ENCODE peak calls at places on chromosomes 4 and X, in eight cellular contexts. X, B, A, F, N, V, S and D are unnamed samples.

GRCh38 chr4:61199869-61200194 is 294 bp upstream of the ADGRL3 start:
- DNase-seq in F (no peak), V (no peak), N (no peak), X (no peak), S (no peak), A (no peak), B (no peak), D (no peak)

GRCh38 chr4:46329118-46329976 is 60.6 kb downstream of the GABRA2 start:
- DNase-seq in V (no peak), N (no peak), X (peak; percentile 54), F (no peak), B (peak; percentile 39), A (no peak), S (peak; percentile 11), D (no peak)

GRCh38 chr4:4269856-4270255 is 20.1 kb downstream of the LYAR start:
- DNase-seq in F (no peak), N (no peak), B (no peak), S (no peak), A (peak; percentile 4), X (no peak), V (no peak), D (no peak)

GRCh38 chr4:82984459-82984858 is 26.2 kb downstream of the LIN54 start:
- DNase-seq in A (no peak), B (no peak), F (no peak), V (no peak), S (no peak), N (no peak), X (no peak), D (no peak)

GRCh38 chr4:128334256-128334655 is 46.6 kb upstream of the PGRMC2 start:
- DNase-seq in V (no peak), X (no peak), B (no peak), A (no peak), F (no peak), N (no peak), S (no peak), D (no peak)

GRCh38 chr4:19123681-19124080 is 1102.1 kb upstream of the LCORL start:
- DNase-seq in N (no peak), A (no peak), X (no peak), S (no peak), V (no peak), F (no peak), B (no peak), D (no peak)

GRCh38 chrX:150856785-150857184 is 41.7 kb downstream of the CD99L2 start:
- DNase-seq in F (no peak), N (no peak), V (no peak), X (no peak), A (no peak), S (no peak), B (no peak), D (no peak)

GRCh38 chr4:71456841-71457240 is 118.0 kb downstream of the SLC4A4 start:
- DNase-seq in X (no peak), V (no peak), F (no peak), N (no peak), S (peak; percentile 13), B (peak; percentile 1), A (no peak), D (no peak)

GRCh38 chr4:77009511-77010120 is 60.1 kb downstream of the SEPTIN11 start:
- DNase-seq in A (no peak), F (no peak), V (no peak), X (no peak), S (no peak), N (no peak), B (no peak), D (no peak)

GRCh38 chr4:118939169-118939779 is 50.6 kb downstream of the SYNPO2 start:
- DNase-seq in X (no peak), A (no peak), F (no peak), B (no peak), N (no peak), S (no peak), V (no peak), D (no peak)

GRCh38 chr4:118931791-118932190 is 43.1 kb downstream of the SYNPO2 start:
- DNase-seq in A (no peak), X (no peak), V (no peak), N (no peak), F (no peak), S (no peak), B (no peak), D (no peak)

GRCh38 chr4:118936406-118936805 is 47.8 kb downstream of the SYNPO2 start:
- DNase-seq in A (no peak), S (no peak), F (no peak), X (no peak), N (no peak), B (no peak), V (no peak), D (no peak)

GRCh38 chr4:118941149-118941548 is 52.5 kb downstream of the SYNPO2 start:
- DNase-seq in V (no peak), A (no peak), B (no peak), S (peak; percentile 51), N (no peak), F (no peak), X (no peak), D (no peak)

GRCh38 chr4:118935819-118936218 is 47.2 kb downstream of the SYNPO2 start:
- DNase-seq in B (no peak), N (no peak), A (no peak), S (no peak), V (no peak), F (no peak), X (no peak), D (no peak)
- TF ChIP-seq CTCF in B (no peak), N (no peak), A (no peak), S (no peak), V (no peak), F (no peak), X (no peak), D (no peak)

DNA sequence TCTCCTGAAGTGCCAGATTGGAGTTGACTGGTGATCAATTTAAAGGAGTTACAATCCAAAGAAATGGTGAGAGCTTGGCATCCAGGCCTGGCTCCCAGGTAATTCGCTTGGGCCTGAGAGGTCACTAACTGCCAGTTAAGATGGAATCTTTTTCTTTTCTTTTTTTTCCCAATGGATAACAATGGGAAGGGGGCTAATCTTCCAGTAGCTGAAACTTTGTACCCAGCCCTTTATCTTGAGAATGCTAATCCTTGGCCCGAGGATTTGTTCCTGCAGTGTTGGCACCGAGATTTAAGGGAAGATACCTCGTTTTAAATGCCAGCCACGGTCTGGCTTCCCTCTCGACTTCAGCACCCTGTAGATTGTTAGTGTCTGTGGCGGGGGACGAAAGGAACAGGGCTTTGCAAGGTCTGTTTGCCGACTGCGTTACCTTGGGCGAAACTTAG is 13.4 kb upstream of the PITX2 start:
- DNase-seq in A (no peak), V (no peak), B (no peak), X (no peak), S (no peak), N (no peak), F (no peak), D (no peak)
- H3K9me3 ChIP-seq in A (peaks cover 12% of the 10 kb centered on the region), V (no peaks in the 10 kb centered on the region), B (no peaks in the 10 kb centered on the region), X (no peaks in the 10 kb centered on the region), S (no peaks in the 10 kb centered on the region), N (peaks cover 5% of the 10 kb centered on the region), F (no peaks in the 10 kb centered on the region), D (no peaks in the 10 kb centered on the region)

DNA sequence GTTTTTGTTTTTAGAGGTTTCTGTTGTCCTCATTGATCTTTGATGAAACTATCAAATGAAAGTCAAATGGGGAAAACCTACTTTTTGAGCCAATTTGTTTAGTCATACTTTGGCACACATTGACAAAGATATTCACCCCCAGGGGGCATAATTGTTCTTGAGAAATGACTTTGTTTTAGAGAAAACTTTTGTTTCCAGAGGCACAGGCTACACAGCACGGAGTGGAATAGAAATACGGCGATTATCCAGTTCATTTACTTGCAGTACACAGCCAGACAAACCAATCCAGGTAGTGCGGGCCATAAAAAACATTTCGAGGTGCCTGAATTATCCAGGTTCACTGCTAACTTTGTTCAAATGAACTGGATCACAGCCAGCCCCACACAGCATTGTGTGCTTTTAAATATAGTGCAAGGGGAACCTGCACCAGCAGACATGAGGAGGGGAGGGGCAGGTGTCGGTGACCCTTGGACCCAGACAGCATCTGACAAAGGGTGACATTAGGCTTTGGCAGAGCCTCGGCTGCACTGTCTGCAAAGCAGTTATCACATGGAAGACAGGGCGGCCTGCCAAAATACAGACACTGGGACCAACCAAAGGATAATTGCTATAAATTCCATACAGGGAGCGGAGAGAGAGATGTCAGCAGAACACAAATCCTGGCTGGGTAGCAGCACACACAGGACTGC is 179.6 kb upstream of the NOCT start:
- DNase-seq in F (peak; percentile 74), N (no peak), B (no peak), V (no peak), A (no peak), X (peak; percentile 59), S (peak; percentile 51), D (no peak)
- TF ChIP-seq CTCF in F (no peak), N (no peak), B (no peak), V (no peak), A (no peak), X (no peak), S (no peak), D (no peak)

GRCh38 chrX:110723844-110724243 is 71.8 kb downstream of the CHRDL1 start:
- DNase-seq in N (no peak), B (no peak), F (no peak), V (no peak), X (no peak), S (no peak), A (no peak), D (no peak)

GRCh38 chrX:110722135-110722534 is 73.5 kb downstream of the CHRDL1 start:
- DNase-seq in X (no peak), N (no peak), S (no peak), B (no peak), F (no peak), A (no peak), V (no peak), D (no peak)
- H3K9me3 ChIP-seq in X (no peaks in the 10 kb centered on the region), N (no peaks in the 10 kb centered on the region), S (no peaks in the 10 kb centered on the region), B (no peaks in the 10 kb centered on the region), F (no peaks in the 10 kb centered on the region), A (no peaks in the 10 kb centered on the region), V (no peaks in the 10 kb centered on the region), D (no peaks in the 10 kb centered on the region)

GRCh38 chrX:106952988-106953387 is 32.8 kb downstream of the CLDN2 start:
- DNase-seq in S (no peak), B (no peak), F (no peak), A (no peak), X (no peak), V (no peak), N (no peak), D (no peak)

GRCh38 chrX:106954041-106954440 is 33.8 kb downstream of the CLDN2 start:
- DNase-seq in V (no peak), F (no peak), X (no peak), N (no peak), S (no peak), B (no peak), A (no peak), D (no peak)

GRCh38 chrX:106955004-106955772 is 35.0 kb downstream of the CLDN2 start:
- DNase-seq in V (no peak), B (no peak), N (no peak), F (no peak), X (no peak), S (no peak), A (no peak), D (no peak)

GRCh38 chrX:106959897-106960296 is 39.7 kb downstream of the CLDN2 start:
- DNase-seq in F (no peak), X (peak; percentile 38), V (no peak), B (no peak), S (no peak), A (no peak), N (no peak), D (no peak)

DNA sequence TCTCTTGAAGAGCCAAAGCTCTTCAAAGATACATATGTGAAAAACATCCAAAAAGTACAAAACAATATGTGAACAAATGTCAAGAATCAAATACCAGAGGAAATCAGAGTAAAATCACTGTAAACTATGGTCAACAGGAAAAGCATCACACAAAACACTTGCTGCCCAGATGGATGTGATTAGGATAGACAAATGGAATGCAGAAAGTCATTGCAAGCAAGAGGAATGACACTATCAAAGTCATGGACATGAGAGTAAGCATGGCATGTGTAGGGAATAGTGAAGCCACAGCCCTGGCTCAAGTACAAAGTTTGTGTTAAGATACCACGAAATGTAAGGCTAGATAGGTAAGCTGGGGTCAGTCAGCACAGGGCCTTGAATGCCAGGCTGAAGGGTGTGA is 37.7 kb downstream of the CLDN2 start:
- DNase-seq in N (no peak), X (no peak), F (no peak), V (no peak), S (no peak), B (no peak), A (no peak), D (no peak)
- TF ChIP-seq CTCF in N (no peak), X (no peak), F (no peak), V (no peak), S (no peak), B (no peak), A (no peak), D (no peak)